ENCODE peak calls at places on chromosomes 6 and 20, in six cellular contexts. E is CD8-positive, alpha-beta T cell; Y is foreskin fibroblast; L is GM23338; G is adipocyte; D is uterus. A is an unnamed sample.

GRCh38 chr6:3813150-3813780 is 35.9 kb upstream of the FAM50B start:
- DNase-seq in G (peak), L (no peak), E (no peak), Y (no peak), D (peak), A (peak)

GRCh38 chr6:139028658-139029469 is at the start of gene ABRACL:
- DNase-seq in G (peak), Y (peak), L (peak), D (peak), E (peak), A (peak)

GRCh38 chr6:100322886-100323285 is 141.8 kb downstream of the SIM1 start:
- DNase-seq in D (no peak), E (no peak), Y (no peak), L (no peak), G (no peak), A (no peak)

GRCh38 chr6:22929228-22929627 is 359.9 kb downstream of the HDGFL1 start:
- DNase-seq in G (no peak), L (no peak), Y (peak), D (no peak), E (no peak), A (no peak)

GRCh38 chr6:120493483-120493882 is 840.8 kb downstream of the TBC1D32 start:
- DNase-seq in D (no peak), L (no peak), Y (no peak), E (no peak), G (no peak), A (no peak)

GRCh38 chr20:64152906-64153305 is 11.3 kb upstream of the MYT1 start:
- DNase-seq in E (no peak), Y (no peak), L (no peak), G (no peak), D (no peak), A (no peak)

GRCh38 chr6:131281471-131282270 is 146.4 kb downstream of the AKAP7 start:
- DNase-seq in E (peak), L (peak), D (no peak), Y (no peak), G (no peak), A (peak)

GRCh38 chr20:33664762-33665144 is 2.0 kb upstream of the ACTL10 start:
- DNase-seq in D (no peak), L (no peak), Y (no peak), G (no peak), E (no peak), A (no peak)

GRCh38 chr6:128199461-128199860 is 298.6 kb upstream of the THEMIS start:
- DNase-seq in Y (no peak), E (no peak), D (no peak), G (no peak), L (no peak), A (no peak)

GRCh38 chr6:163640641-163641040 is 226.1 kb downstream of the QKI start:
- DNase-seq in E (no peak), D (no peak), G (no peak), Y (no peak), L (no peak), A (no peak)

GRCh38 chr6:162442675-162443074 is 284.9 kb downstream of the PRKN start:
- DNase-seq in L (peak), E (no peak), D (no peak), Y (no peak), G (no peak), A (no peak)

GRCh38 chr20:44901972-44902371 is 7.9 kb upstream of the PABPC1L start:
- DNase-seq in D (no peak), E (no peak), L (no peak), Y (peak), G (no peak), A (no peak)